ENCODE peak calls at places on chromosomes 7 and 10, in seven cellular contexts. B, D, N, O, E, Z and I are unnamed samples.

GRCh38 chr10:73623056-73623455 is 18.2 kb downstream of the MYOZ1 start:
- DNase-seq in Z (no peak), N (no peak), D (no peak), B (no peak), O (no peak), E (no peak), I (no peak)

GRCh38 chr10:102648269-102648888 is 4.1 kb downstream of the TRIM8 start:
- DNase-seq in E (no peak), O (no peak), Z (no peak), N (no peak), D (no peak), B (peak; percentile 42), I (no peak)

GRCh38 chr10:104750306-104750705 is 109.2 kb downstream of the SORCS3 start:
- DNase-seq in Z (no peak), N (no peak), B (no peak), E (no peak), O (no peak), D (no peak), I (no peak)

GRCh38 chr7:15085361-15085760 is 182.8 kb upstream of the DGKB start:
- DNase-seq in Z (no peak), N (no peak), E (no peak), O (no peak), D (no peak), B (no peak), I (no peak)

GRCh38 chr10:101845903-101846302 is 2.3 kb upstream of the KCNIP2 start:
- DNase-seq in D (no peak), Z (no peak), O (no peak), E (no peak), N (no peak), B (no peak), I (no peak)

GRCh38 chr7:31937982-31938381 is 132.2 kb downstream of the PDE1C start:
- DNase-seq in O (no peak), Z (no peak), E (no peak), N (no peak), B (no peak), D (no peak), I (no peak)

GRCh38 chr10:122663516-122664130 is 36.0 kb downstream of the C10orf120 start:
- DNase-seq in D (no peak), O (no peak), Z (no peak), E (no peak), B (no peak), N (no peak), I (no peak)

GRCh38 chr10:5835446-5836095 is 22.3 kb upstream of the GDI2 start:
- DNase-seq in N (no peak), B (no peak), Z (peak; percentile 2), E (no peak), D (no peak), O (no peak), I (no peak)

GRCh38 chr10:129799942-129800341 is 164.1 kb downstream of the EBF3 start:
- DNase-seq in B (no peak), O (no peak), D (no peak), E (no peak), N (no peak), Z (no peak), I (no peak)

GRCh38 chr7:4641091-4641666 is 40.9 kb upstream of the FOXK1 start:
- DNase-seq in E (no peak), D (no peak), N (no peak), B (no peak), Z (no peak), O (no peak), I (no peak)

GRCh38 chr10:43856299-43856698 is 207.6 kb upstream of the ZNF32 start:
- DNase-seq in N (no peak), E (no peak), B (no peak), D (no peak), Z (no peak), O (no peak), I (no peak)

GRCh38 chr10:133270773-133271297 is 5.8 kb downstream of the ADAM8 start:
- DNase-seq in N (no peak), E (no peak), D (no peak), O (peak; percentile 7), Z (no peak), B (no peak), I (no peak)
- H3K27ac ChIP-seq in N (no peak overlapping the region), E (no peak overlapping the region), D (no peak overlapping the region), O (no peak overlapping the region), Z (no peak overlapping the region), B (no peak overlapping the region), I (no peak overlapping the region)

GRCh38 chr7:150981644-150982043 is 3.5 kb upstream of the KCNH2 start:
- DNase-seq in B (no peak), Z (no peak), E (no peak), D (no peak), N (no peak), O (no peak), I (no peak)
- H3K27ac ChIP-seq in B (no peak overlapping the region), Z (no peak overlapping the region), E (no peak overlapping the region), D (no peak overlapping the region), N (no peak overlapping the region), O (no peak overlapping the region), I (peak overlapping the region; percentile 29)

GRCh38 chr10:58996866-58997265 is 179.6 kb upstream of the PHYHIPL start:
- DNase-seq in B (no peak), E (no peak), D (no peak), N (no peak), O (no peak), Z (no peak), I (no peak)
- H3K27ac ChIP-seq in B (no peak overlapping the region), E (no peak overlapping the region), D (no peak overlapping the region), N (no peak overlapping the region), O (no peak overlapping the region), Z (no peak overlapping the region), I (peak overlapping the region; percentile 92)

GRCh38 chr7:73994023-73994422 is 34.0 kb upstream of the ELN start:
- DNase-seq in N (no peak), E (no peak), Z (no peak), O (no peak), D (no peak), B (no peak), I (no peak)
- H3K27ac ChIP-seq in N (no peak overlapping the region), E (no peak overlapping the region), Z (no peak overlapping the region), O (no peak overlapping the region), D (no peak overlapping the region), B (no peak overlapping the region), I (no peak overlapping the region)

GRCh38 chr7:74218343-74218698 is 8.5 kb downstream of the LAT2 start:
- DNase-seq in E (no peak), D (no peak), Z (no peak), B (no peak), O (no peak), N (no peak), I (no peak)

GRCh38 chr7:74216361-74216761 is 6.6 kb downstream of the LAT2 start:
- DNase-seq in E (no peak), N (no peak), Z (no peak), B (no peak), O (no peak), D (no peak), I (no peak)

GRCh38 chr7:74217455-74218342 is 7.9 kb downstream of the LAT2 start:
- DNase-seq in B (no peak), O (no peak), Z (no peak), N (no peak), E (no peak), D (no peak), I (peak; percentile 39)

GRCh38 chr7:74214816-74215630 is 5.2 kb downstream of the LAT2 start:
- DNase-seq in Z (no peak), D (no peak), O (no peak), N (no peak), E (no peak), B (no peak), I (no peak)

DNA sequence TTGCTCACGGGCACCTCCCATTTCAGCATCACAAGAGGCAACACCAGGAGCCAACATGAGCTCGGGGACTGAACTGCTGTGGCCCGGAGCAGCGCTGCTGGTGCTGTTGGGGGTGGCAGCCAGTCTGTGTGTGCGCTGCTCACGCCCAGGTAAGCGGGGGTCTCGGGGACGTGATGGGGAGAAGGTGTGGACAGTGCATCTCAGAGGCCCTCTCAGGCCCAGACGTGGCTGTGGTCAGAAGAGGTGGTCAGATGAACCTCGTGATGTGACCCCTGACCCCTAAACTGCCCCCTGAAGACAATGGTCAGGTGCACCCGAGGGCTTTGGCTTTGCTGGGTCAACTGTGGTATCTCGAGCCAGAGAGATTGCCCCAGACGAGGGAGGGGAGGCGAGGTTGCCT is 6.1 kb downstream of the LAT2 start:
- DNase-seq in B (no peak), D (no peak), O (no peak), N (no peak), E (no peak), Z (no peak), I (no peak)
- H3K27ac ChIP-seq in B (no peak overlapping the region), D (no peak overlapping the region), O (no peak overlapping the region), N (no peak overlapping the region), E (no peak overlapping the region), Z (no peak overlapping the region), I (no peak overlapping the region)

GRCh38 chr7:28749673-28750072 is 208.5 kb downstream of the TRIL start:
- DNase-seq in B (no peak), Z (no peak), E (no peak), O (no peak), N (no peak), D (no peak), I (no peak)

GRCh38 chr7:28748934-28749584 is 209.1 kb downstream of the TRIL start:
- DNase-seq in O (peak; percentile 20), B (peak; percentile 69), N (no peak), D (peak; percentile 82), E (peak; percentile 27), Z (peak; percentile 42), I (no peak)

GRCh38 chr7:28747854-28748253 is 210.3 kb downstream of the TRIL start:
- DNase-seq in N (no peak), E (no peak), O (no peak), B (no peak), D (no peak), Z (no peak), I (no peak)

GRCh38 chr7:28747404-28747803 is 210.7 kb downstream of the TRIL start:
- DNase-seq in N (no peak), Z (no peak), O (no peak), D (peak; percentile 50), B (no peak), E (no peak), I (no peak)

GRCh38 chr7:28748346-28748745 is 209.8 kb downstream of the TRIL start:
- DNase-seq in D (no peak), O (no peak), E (no peak), B (no peak), Z (no peak), N (no peak), I (no peak)
- H3K27ac ChIP-seq in D (no peak overlapping the region), O (no peak overlapping the region), E (no peak overlapping the region), B (no peak overlapping the region), Z (no peak overlapping the region), N (no peak overlapping the region), I (peak overlapping the region; percentile 80)

DNA sequence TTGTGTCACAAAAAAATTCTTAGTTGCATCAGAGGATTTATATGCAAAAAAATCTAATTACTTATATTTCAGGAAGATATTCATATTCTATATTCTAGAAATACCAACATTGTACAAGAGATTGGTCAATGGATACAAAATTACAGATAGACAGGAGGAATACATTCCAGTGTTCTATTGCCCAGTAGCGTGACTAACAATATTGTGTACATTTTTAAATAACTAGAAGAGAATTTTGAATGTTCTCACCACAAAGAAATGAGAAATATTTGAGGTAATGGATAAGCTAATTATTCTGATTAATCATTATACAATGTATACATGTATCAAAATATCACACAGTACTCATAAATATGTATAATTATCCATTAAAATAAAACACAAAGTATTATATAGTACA is 253.3 kb downstream of the IPMK start:
- DNase-seq in B (no peak), Z (no peak), O (no peak), D (no peak), N (no peak), E (no peak), I (no peak)
- H3K27ac ChIP-seq in B (no peak overlapping the region), Z (no peak overlapping the region), O (no peak overlapping the region), D (no peak overlapping the region), N (no peak overlapping the region), E (no peak overlapping the region), I (no peak overlapping the region)